ENCODE peak calls at places on chromosomes 11 and 22, in four cellular contexts. V, S, G and B are unnamed samples.

GRCh38 chr11:118353084-118353710 is 6.2 kb upstream of the UBE4A start:
- DNase-seq in V (peak; percentile 5), S (no peak), G (no peak), B (peak; percentile 59)

GRCh38 chr11:15815246-15816209 is 540.8 kb downstream of the SOX6 start:
- DNase-seq in V (no peak), S (no peak), G (no peak), B (no peak)

GRCh38 chr22:19571207-19571795 is 47.1 kb upstream of the CLDN5 start:
- DNase-seq in V (peak; percentile 63), S (no peak), G (no peak), B (no peak)

GRCh38 chr11:12480401-12480800 is 103.0 kb downstream of the PARVA start:
- DNase-seq in V (no peak), S (no peak), G (no peak), B (peak; percentile 95)

GRCh38 chr11:31397239-31397834 is 27.7 kb downstream of the DNAJC24 start:
- DNase-seq in V (peak; percentile 22), S (no peak), G (no peak), B (no peak)

GRCh38 chr11:24683578-24683977 is 186.7 kb downstream of the LUZP2 start:
- DNase-seq in V (no peak), S (no peak), G (no peak), B (no peak)

GRCh38 chr22:22124374-22124773 is 120.2 kb upstream of the VPREB1 start:
- DNase-seq in V (no peak), S (no peak), G (no peak), B (no peak)

GRCh38 chr11:80103149-80103859 is 662.5 kb upstream of the TENM4 start:
- DNase-seq in V (peak; percentile 97), S (no peak), G (no peak), B (peak; percentile 2)

GRCh38 chr22:11066458-11067285 is 4461.3 kb upstream of the OR11H1 start:
- DNase-seq in V (no peak), S (no peak), G (no peak), B (no peak)

DNA sequence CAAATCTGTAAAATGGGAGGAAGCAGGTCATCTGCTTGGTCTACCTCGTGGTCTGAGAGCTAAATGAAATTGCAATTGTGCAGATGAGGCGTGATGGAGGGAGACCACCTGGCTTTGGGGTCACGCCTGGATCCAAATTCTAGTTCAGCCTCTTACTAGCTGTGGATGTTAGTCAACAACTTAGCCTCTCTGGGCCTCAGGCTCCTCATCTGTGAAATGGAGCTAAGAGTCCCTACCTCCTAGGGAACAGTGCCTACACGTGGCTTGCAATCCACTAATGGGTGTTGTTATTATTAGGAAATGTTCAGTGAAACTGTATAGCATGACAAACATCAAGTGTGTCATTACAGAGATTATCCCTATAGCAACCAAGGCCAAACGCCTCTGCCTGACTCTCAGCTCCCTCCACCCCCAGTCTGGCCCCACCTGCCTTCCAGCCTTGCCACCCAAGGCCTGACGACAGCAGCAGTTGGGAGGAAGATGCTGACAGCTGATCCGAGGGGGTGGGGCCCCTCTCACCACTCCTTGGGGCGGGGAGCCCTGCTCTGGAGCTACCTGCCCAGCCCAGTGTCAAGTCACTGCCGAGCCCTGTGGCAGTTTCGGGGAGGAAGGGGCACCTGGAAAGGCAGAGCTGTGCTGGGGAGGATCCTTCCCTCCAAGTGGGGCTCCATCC is 1.7 kb upstream of the RHOD start:
- DNase-seq in V (peak; percentile 88), S (no peak), G (no peak), B (peak; percentile 98)
- H3K9ac ChIP-seq in V (no peak overlapping the region), S (no peak overlapping the region), G (no peak overlapping the region), B (no peak overlapping the region)

GRCh38 chr11:64334764-64335741 is 5.0 kb upstream of the CCDC88B start:
- DNase-seq in V (peak; percentile 96), S (no peak), G (peak; percentile 76), B (peak; percentile 97)

GRCh38 chr11:64340671-64341335 is 799 bp downstream of the CCDC88B start:
- DNase-seq in V (no peak), S (peak; percentile 62), G (peak; percentile 93), B (no peak)

GRCh38 chr11:64339754-64340408 is at the start of gene CCDC88B:
- DNase-seq in V (no peak), S (no peak), G (no peak), B (no peak)

GRCh38 chr11:64339319-64339718 is 685 bp upstream of the CCDC88B start:
- DNase-seq in V (no peak), S (no peak), G (no peak), B (no peak)

DNA sequence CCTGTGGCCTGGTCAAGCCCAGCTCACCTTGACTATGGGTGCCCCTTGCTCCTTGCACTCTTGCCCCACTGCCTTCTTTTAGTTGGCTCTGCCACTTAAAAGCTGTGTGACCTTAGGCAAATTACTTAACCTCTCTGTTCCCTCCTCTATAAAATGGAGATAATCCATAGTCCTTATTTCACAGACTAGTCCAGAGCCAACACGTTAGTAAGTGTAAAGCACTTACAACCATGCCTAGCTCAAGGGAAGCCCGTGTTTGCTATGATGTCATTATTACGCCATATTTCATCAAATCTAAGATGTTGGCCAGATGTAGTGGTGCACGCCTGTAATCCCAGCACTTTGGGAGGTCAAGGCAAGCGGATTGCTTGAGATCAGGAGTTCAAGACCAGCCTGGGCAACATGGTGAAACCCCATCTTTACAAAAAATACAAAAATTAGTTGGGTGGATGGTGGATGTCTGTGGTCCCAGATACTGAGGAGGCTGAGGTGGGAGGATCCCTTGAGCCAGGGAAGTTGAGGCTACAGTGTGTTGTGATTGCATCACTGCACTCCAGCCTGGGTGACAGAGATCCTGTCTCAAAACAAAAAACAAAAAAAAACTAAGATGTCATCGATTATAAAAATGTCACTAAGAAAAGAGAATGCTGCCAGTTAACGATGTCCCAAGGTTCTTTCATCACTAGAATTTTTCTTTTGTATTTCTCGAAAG is 2.3 kb upstream of the CCDC88B start:
- DNase-seq in V (no peak), S (no peak), G (no peak), B (no peak)
- H2AK5ac ChIP-seq in V (no peak overlapping the region), S (no peak overlapping the region), G (no peak overlapping the region), B (no peak overlapping the region)

GRCh38 chr11:65780770-65781151 is at the start of gene AP5B1:
- DNase-seq in V (peak; percentile 41), S (peak; percentile 57), G (peak; percentile 70), B (peak; percentile 80)

GRCh38 chr11:65781152-65781961 is 581 bp upstream of the AP5B1 start:
- DNase-seq in V (no peak), S (peak; percentile 63), G (peak; percentile 70), B (peak; percentile 99)

GRCh38 chr11:65779669-65779918 is 1.2 kb downstream of the AP5B1 start:
- DNase-seq in V (no peak), S (no peak), G (no peak), B (peak; percentile 54)

GRCh38 chr11:65778901-65779668 is 1.7 kb downstream of the AP5B1 start:
- DNase-seq in V (no peak), S (no peak), G (no peak), B (no peak)

DNA sequence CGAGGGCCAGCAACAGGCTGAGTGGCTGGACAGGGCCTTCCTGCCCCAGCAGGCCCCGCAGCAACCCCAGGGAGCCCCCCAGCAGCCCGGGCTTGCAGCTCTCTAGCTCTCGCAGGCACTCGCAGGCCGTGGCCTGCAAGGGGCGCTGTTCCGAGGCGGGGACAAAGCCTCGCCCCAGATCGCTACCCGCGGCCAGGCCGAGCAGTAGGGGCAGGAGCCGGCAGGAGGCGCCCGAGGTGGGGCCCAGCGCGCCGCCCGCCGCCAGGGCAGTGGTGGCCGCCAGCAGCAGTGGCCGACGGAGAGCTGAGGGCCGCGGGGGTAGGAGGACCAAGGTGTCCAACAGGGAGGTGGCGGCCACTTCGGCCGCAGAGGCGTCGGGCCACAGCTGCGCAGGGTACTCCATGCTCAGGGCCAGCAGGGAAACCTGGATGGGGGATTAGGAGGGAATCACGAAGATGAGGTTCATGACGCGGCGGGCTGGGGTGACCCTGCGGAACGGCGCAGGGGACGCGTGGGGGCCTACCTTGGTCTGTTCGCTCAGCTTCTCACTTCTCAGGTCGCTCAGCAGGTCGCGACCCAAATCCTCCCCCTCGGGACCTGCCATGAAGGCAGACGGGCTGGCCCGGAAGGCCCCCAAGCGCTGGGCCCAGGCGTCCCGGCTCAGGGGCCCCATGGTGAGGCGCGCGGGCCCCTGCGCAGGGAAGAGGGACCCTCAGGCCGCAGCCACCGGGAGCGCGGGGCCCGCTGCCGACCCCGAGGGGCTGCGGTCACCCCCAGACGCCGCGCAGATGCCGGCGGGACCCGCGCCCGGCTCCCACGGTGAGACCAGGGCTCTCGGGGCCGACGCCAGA is 632 bp downstream of the AP5B1 start:
- DNase-seq in V (peak; percentile 67), S (peak; percentile 62), G (peak; percentile 91), B (peak; percentile 76)
- H3K14ac ChIP-seq in V (peak overlapping the region; percentile 77), S (peak overlapping the region; percentile 97), G (peak overlapping the region; percentile 54), B (peak overlapping the region; percentile 100)

DNA sequence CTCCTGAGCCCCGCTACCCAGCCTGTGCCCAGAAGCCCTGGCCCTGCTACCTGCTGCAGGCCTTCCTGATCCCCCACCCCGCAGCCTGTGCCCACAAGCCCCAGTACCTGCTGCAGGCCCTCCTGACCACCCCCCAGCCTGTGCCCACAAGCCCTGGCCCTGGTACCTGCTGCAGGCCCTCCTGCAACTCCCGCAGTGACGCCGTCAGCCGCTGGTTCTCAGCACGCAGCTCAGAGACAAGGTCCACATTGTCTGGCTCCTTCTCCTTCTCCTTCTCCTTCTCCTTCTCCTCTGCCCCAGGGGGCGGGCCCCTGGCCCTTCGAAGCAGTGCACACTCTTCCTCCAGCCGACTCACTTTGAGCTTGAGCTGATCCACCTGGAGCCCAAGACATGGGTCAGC is 9.2 kb downstream of the CARD10 start:
- DNase-seq in V (no peak), S (no peak), G (no peak), B (no peak)
- H3K9ac ChIP-seq in V (no peak overlapping the region), S (no peak overlapping the region), G (no peak overlapping the region), B (no peak overlapping the region)

GRCh38 chr11:131977231-131977630 is 606.8 kb downstream of the NTM start:
- DNase-seq in V (peak; percentile 43), S (no peak), G (peak; percentile 39), B (peak; percentile 19)
- H2AK5ac ChIP-seq in V (peak overlapping the region; percentile 2), S (no peak overlapping the region), G (no peak overlapping the region), B (no peak overlapping the region)

DNA sequence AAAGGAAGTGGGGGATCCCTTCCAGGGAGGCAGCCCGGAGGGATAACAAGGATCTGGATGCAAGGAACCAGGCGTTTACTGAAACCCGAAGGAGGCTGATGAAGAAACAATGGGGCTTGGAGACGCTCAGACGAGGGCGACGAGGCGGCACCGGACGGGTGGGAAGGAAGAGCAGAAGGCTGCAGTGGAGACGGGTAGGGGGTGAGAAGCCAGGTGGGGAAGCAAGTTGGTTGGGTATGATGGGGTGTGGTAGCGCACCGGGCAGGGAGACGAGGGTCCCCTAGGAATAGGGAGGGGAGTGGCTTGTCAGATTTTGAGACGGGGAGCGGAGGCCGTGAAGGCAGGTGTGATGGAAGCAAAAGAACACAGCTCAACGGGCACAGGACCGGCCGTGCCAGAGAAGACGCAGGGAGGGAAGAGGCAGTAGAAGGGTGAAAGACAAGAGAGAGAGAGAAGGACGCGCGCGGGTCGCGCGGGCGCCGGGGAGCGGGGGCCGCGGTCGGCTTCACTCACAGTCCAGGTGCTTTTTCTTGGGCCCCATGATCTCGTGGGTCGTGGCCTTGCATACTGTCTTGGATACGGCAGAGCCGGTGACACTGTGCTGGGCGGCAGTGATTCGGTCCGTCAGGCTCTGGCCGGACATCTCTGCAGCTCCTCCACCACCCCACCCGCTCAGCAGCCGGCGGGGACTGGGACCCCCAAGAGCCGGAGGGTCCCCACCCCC is 584 bp downstream of the PICALM start:
- DNase-seq in V (no peak), S (peak; percentile 23), G (peak; percentile 37), B (peak; percentile 25)
- H3K14ac ChIP-seq in V (peak overlapping the region; percentile 98), S (peak overlapping the region; percentile 95), G (peak overlapping the region; percentile 87), B (peak overlapping the region; percentile 97)

GRCh38 chr11:68127791-68128681 is 6.8 kb upstream of the CHKA start:
- DNase-seq in V (peak; percentile 40), S (peak; percentile 78), G (peak; percentile 98), B (peak; percentile 96)
- H3K9ac ChIP-seq in V (peak overlapping the region; percentile 39), S (no peak overlapping the region), G (no peak overlapping the region), B (peak overlapping the region; percentile 47)